ENCODE peak calls at places on chromosome 15, in nine cellular contexts. T, A, U, W, V, R, E, G and D are unnamed samples.

GRCh38 chr15:35738370-35738769 is 192.4 kb upstream of the DPH6 start:
- DNase-seq in T (no peak), A (no peak), U (peak), W (no peak), V (no peak), R (no peak), E (no peak), G (no peak), D (no peak)

GRCh38 chr15:28881600-28881999 is 4.2 kb upstream of the APBA2 start:
- DNase-seq in T (no peak), A (no peak), U (no peak), W (no peak), V (no peak), R (no peak), E (no peak), G (no peak), D (no peak)

GRCh38 chr15:41862515-41863116 is 24.0 kb downstream of the PLA2G4B start:
- DNase-seq in T (no peak), A (no peak), U (no peak), W (no peak), V (no peak), R (no peak), E (no peak), G (no peak), D (no peak)

GRCh38 chr15:57114070-57114469 is 195.6 kb downstream of the TCF12 start:
- DNase-seq in T (no peak), A (no peak), U (no peak), W (no peak), V (no peak), R (no peak), E (no peak), G (no peak), D (no peak)

GRCh38 chr15:57782731-57783130 is 76.2 kb downstream of the POLR2M start:
- DNase-seq in T (no peak), A (no peak), U (no peak), W (no peak), V (no peak), R (no peak), E (no peak), G (no peak), D (no peak)

GRCh38 chr15:25439456-25439836 is 622 bp upstream of the UBE3A start:
- DNase-seq in T (no peak), A (no peak), U (no peak), W (no peak), V (no peak), R (no peak), E (no peak), G (peak), D (peak)

GRCh38 chr15:42584031-42584765 is 8.8 kb downstream of the STARD9 start:
- DNase-seq in T (no peak), A (peak), U (no peak), W (no peak), V (no peak), R (no peak), E (no peak), G (no peak), D (no peak)

GRCh38 chr15:23446215-23447106 is 582 bp downstream of the GOLGA6L2 start:
- DNase-seq in T (no peak), A (no peak), U (no peak), W (no peak), V (no peak), R (no peak), E (no peak), G (no peak), D (no peak)

GRCh38 chr15:57017024-57017423 is 98.6 kb downstream of the TCF12 start:
- DNase-seq in T (no peak), A (peak), U (no peak), W (no peak), V (no peak), R (no peak), E (no peak), G (no peak), D (peak)

GRCh38 chr15:101495334-101496197 is 6.1 kb upstream of the PCSK6 start:
- DNase-seq in T (no peak), A (no peak), U (no peak), W (no peak), V (no peak), R (no peak), E (no peak), G (no peak), D (peak)

GRCh38 chr15:88913017-88913849 is at the start of gene MFGE8:
- DNase-seq in T (peak), A (peak), U (peak), W (peak), V (peak), R (peak), E (peak), G (peak), D (peak)

GRCh38 chr15:88913850-88914169 is 631 bp upstream of the MFGE8 start:
- DNase-seq in T (no peak), A (no peak), U (no peak), W (no peak), V (no peak), R (no peak), E (no peak), G (no peak), D (no peak)

GRCh38 chr15:88909956-88910831 is 3.0 kb downstream of the MFGE8 start:
- DNase-seq in T (no peak), A (no peak), U (no peak), W (no peak), V (no peak), R (peak), E (no peak), G (no peak), D (peak)

GRCh38 chr15:88912500-88912921 is 668 bp downstream of the MFGE8 start:
- DNase-seq in T (no peak), A (peak), U (no peak), W (no peak), V (no peak), R (peak), E (no peak), G (no peak), D (peak)

GRCh38 chr15:88911766-88912118 is 1.4 kb downstream of the MFGE8 start:
- DNase-seq in T (no peak), A (peak), U (no peak), W (no peak), V (no peak), R (peak), E (no peak), G (no peak), D (peak)
- TF ChIP-seq CTCF in T (no peak), A (no peak), U (no peak), W (no peak), V (no peak), R (no peak), E (no peak), G (no peak), D (no peak)

DNA sequence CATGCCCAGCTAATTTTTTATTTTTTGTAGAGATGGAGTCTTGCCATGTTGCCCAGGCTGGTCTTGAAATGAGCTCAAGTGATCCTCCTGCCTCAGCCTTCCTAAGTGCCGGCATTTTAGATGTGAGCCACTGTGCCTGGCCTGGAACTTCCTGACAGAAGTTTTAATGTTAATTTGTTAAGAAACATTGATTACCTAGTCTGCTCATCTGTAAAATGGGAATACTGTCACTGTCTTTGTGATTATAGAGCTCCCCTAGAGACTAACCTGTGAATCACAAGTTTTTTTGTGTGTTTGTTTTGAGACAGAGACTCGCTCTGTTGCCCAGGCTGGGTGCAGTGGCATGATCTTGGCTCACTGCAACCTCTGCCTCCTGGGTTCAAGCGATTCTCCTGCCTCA is 4.3 kb upstream of the EIF3J start:
- DNase-seq in T (no peak), A (no peak), U (no peak), W (no peak), V (no peak), R (no peak), E (no peak), G (no peak), D (no peak)
- TF ChIP-seq CTCF in T (no peak), A (no peak), U (no peak), W (no peak), V (no peak), R (no peak), E (no peak), G (peak), D (no peak)

DNA sequence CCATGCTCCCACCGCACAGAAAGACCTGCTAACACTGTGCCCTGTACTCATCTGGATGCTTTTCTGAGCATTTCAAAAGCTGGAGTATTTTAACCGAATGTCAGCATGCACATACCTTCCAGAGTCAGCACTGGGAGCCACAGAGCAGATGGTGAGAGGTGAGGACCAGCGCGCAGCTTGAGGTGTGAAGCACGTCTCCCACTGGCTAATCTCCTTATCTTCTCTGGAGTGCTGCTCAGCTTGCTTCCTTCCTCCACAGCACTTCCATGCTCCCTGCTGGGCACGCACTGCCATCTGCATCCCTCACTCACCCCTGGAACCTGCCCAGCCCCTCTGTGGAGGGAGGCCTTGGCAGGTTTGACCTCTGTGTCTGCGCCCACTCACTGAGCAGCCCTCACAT is at the start of gene GNB5:
- DNase-seq in T (no peak), A (peak), U (no peak), W (no peak), V (no peak), R (no peak), E (no peak), G (no peak), D (no peak)
- TF ChIP-seq CTCF in T (no peak), A (no peak), U (no peak), W (no peak), V (no peak), R (no peak), E (no peak), G (no peak), D (no peak)

GRCh38 chr15:45393851-45394250 is 15.5 kb upstream of the GATM start:
- DNase-seq in T (no peak), A (no peak), U (no peak), W (no peak), V (no peak), R (no peak), E (no peak), G (no peak), D (no peak)
- TF ChIP-seq CTCF in T (peak), A (peak), U (no peak), W (peak), V (no peak), R (no peak), E (no peak), G (no peak), D (peak)